ENCODE peak calls at places on chromosomes 4 and X, in six cellular contexts. V is K562, K is HCT116, U is NT2/D1, O is GM12878, D is H1. M is an unnamed sample. For H3K4me1, the result is how much of the 10 kb centered on the place peaks cover.

GRCh38 chr4:82429728-82430192 is 502 bp downstream of the HNRNPDL start:
- DNase-seq in V (no peak), K (no peak), U (no peak), O (no peak), D (no peak), M (no peak)

GRCh38 chr4:122673252-122673651 is 52.4 kb upstream of the IL21 start:
- DNase-seq in V (no peak), K (no peak), U (no peak), O (no peak), D (no peak), M (no peak)

GRCh38 chr4:144667500-144667899 is 21.5 kb downstream of the HHIP start:
- DNase-seq in V (no peak), K (no peak), U (no peak), O (no peak), D (no peak), M (no peak)

GRCh38 chr4:95898226-95898625 is 58.3 kb downstream of the PDHA2 start:
- DNase-seq in V (no peak), K (no peak), U (no peak), O (no peak), D (no peak), M (no peak)

GRCh38 chr4:51895816-51896408 is 53.0 kb downstream of the DCUN1D4 start:
- DNase-seq in V (peak), K (peak), U (peak), O (peak), D (peak), M (peak)

GRCh38 chrX:2710041-2710471 is 19.0 kb downstream of the CD99 start:
- DNase-seq in V (no peak), K (peak), U (no peak), O (no peak), D (no peak), M (no peak)

GRCh38 chr4:6910340-6910959 is 824 bp downstream of the TBC1D14 start:
- DNase-seq in V (peak), K (no peak), U (no peak), O (no peak), D (no peak), M (no peak)

GRCh38 chr4:86976801-86977485 is 42.1 kb downstream of the AFF1 start:
- DNase-seq in V (no peak), K (no peak), U (no peak), O (no peak), D (no peak), M (no peak)

GRCh38 chrX:129233791-129234190 is 289.5 kb downstream of the SMARCA1 start:
- DNase-seq in V (no peak), K (no peak), U (no peak), O (no peak), D (no peak), M (no peak)

GRCh38 chr4:122746485-122746965 is 14.0 kb downstream of the BBS12 start:
- DNase-seq in V (no peak), K (no peak), U (no peak), O (no peak), D (no peak), M (no peak)

GRCh38 chr4:88953400-88953799 is 103.6 kb downstream of the FAM13A start:
- DNase-seq in V (no peak), K (no peak), U (no peak), O (peak), D (no peak), M (no peak)

GRCh38 chr4:21490682-21491081 is 457.9 kb downstream of the KCNIP4 start:
- DNase-seq in V (no peak), K (no peak), U (no peak), O (no peak), D (no peak), M (no peak)

GRCh38 chr4:856468-856901 is 30.6 kb upstream of the CPLX1 start:
- DNase-seq in V (no peak), K (no peak), U (no peak), O (no peak), D (no peak), M (no peak)

GRCh38 chrX:130769835-130770234 is 133.2 kb downstream of the ENOX2 start:
- DNase-seq in V (no peak), K (no peak), U (no peak), O (no peak), D (no peak), M (no peak)

GRCh38 chr4:7128234-7128633 is 60.4 kb upstream of the GRPEL1 start:
- DNase-seq in V (no peak), K (no peak), U (no peak), O (no peak), D (no peak), M (no peak)

GRCh38 chr4:17517664-17518063 is 2.7 kb downstream of the CLRN2 start:
- DNase-seq in V (no peak), K (no peak), U (peak), O (no peak), D (no peak), M (no peak)

GRCh38 chr4:44985938-44986337 is 259.6 kb upstream of the GNPDA2 start:
- DNase-seq in V (no peak), K (no peak), U (no peak), O (no peak), D (no peak), M (no peak)

GRCh38 chrX:39840141-39841126 is 257.3 kb downstream of the BCOR start:
- DNase-seq in V (no peak), K (no peak), U (no peak), O (no peak), D (no peak), M (no peak)

GRCh38 chr4:48490012-48490679 is at the start of gene ZAR1:
- DNase-seq in V (no peak), K (no peak), U (no peak), O (no peak), D (no peak), M (no peak)

GRCh38 chrX:10071451-10072163 is 85.2 kb upstream of the CLCN4 start:
- DNase-seq in V (no peak), K (no peak), U (no peak), O (no peak), D (no peak), M (no peak)

GRCh38 chr4:128863314-128864075 is 54.0 kb downstream of the JADE1 start:
- DNase-seq in V (peak), K (peak), U (peak), O (no peak), D (peak), M (peak)

GRCh38 chrX:142613403-142613802 is 408.3 kb upstream of the MAGEC2 start:
- DNase-seq in V (no peak), K (no peak), U (no peak), O (no peak), D (no peak), M (no peak)

GRCh38 chr4:107034982-107035710 is 967 bp downstream of the DKK2 start:
- DNase-seq in V (no peak), K (no peak), U (no peak), O (no peak), D (no peak), M (no peak)

GRCh38 chrX:130172127-130172834 is 519 bp downstream of the RAB33A start:
- DNase-seq in V (no peak), K (no peak), U (no peak), O (no peak), D (peak), M (no peak)

GRCh38 chr4:151990201-151990600 is 229.4 kb upstream of the GATB start:
- DNase-seq in V (no peak), K (peak), U (no peak), O (no peak), D (no peak), M (no peak)

GRCh38 chr4:146981651-146982050 is 36.0 kb upstream of the TTC29 start:
- DNase-seq in V (no peak), K (no peak), U (no peak), O (no peak), D (no peak), M (no peak)

GRCh38 chr4:21290562-21290961 is 590.3 kb downstream of the PACRGL start:
- DNase-seq in V (no peak), K (no peak), U (no peak), O (no peak), D (no peak), M (no peak)

GRCh38 chr4:48755287-48755686 is 24.8 kb downstream of the FRYL start:
- DNase-seq in V (no peak), K (no peak), U (no peak), O (no peak), D (no peak), M (no peak)

GRCh38 chr4:118811008-118811764 is 24.7 kb downstream of the SEC24D start:
- DNase-seq in V (no peak), K (no peak), U (no peak), O (no peak), D (no peak), M (no peak)

GRCh38 chrX:1521459-1521956 is 15.5 kb downstream of the P2RY8 start:
- DNase-seq in V (no peak), K (no peak), U (peak), O (peak), D (peak), M (peak)

GRCh38 chr4:121555315-121556107 is 141.3 kb downstream of the ANXA5 start:
- DNase-seq in V (no peak), K (no peak), U (no peak), O (no peak), D (no peak), M (no peak)

GRCh38 chr4:138450546-138450945 is 208.4 kb upstream of the SLC7A11 start:
- DNase-seq in V (no peak), K (no peak), U (no peak), O (no peak), D (no peak), M (no peak)

GRCh38 chr4:96483308-96484030 is 643.6 kb downstream of the PDHA2 start:
- DNase-seq in V (no peak), K (peak), U (peak), O (no peak), D (no peak), M (no peak)

GRCh38 chr4:54237770-54238169 is 8.7 kb downstream of the PDGFRA start:
- DNase-seq in V (no peak), K (no peak), U (no peak), O (no peak), D (no peak), M (no peak)

DNA sequence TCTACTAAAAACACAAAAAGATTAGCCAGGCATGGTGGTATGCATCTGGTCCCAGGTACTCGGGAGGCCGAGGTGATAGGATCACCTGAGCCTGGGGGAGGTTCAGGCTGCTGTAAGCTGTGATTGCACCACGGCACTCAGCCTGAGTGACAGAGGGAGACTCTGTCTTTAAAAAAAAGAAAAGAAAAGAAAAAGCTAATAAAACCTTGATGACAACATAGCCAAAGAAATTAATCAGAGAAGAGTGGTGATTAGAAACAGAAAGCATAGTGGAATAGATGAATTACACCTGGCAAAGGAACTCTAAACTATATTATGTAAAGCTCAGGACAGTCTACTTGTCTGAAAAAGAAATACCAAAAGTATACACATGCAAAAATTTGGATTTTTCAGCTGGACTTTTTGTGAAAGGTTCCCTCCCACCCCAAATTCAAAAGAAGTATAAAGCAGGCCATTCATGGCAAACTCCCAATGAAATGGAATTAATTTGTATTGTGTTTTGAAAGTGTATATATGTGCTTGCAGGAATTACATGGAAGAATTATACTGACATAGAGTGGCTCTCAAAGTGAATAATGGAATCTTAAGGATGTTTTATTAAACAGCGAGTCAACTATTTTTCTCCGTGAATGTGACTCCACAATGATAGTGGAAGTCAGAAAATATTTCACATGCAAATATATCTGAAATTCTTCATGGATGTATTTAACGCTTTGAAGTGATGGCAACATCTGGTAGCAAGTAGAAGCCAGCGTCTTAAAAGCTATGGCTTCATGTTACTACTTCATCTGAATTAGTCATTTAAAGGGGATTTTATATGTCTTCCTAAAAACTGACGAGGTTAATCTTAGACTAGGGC is 22.1 kb downstream of the PLS3 start:
- DNase-seq in V (no peak), K (no peak), U (no peak), O (no peak), D (no peak), M (no peak)
- H3K4me1 ChIP-seq in V (under half), K (under half), U (under half), O (under half), D (under half), M (under half)

GRCh38 chr4:2469192-2469984 is 482 bp downstream of the RNF4 start:
- DNase-seq in V (peak), K (no peak), U (no peak), O (no peak), D (no peak), M (no peak)
- TF ChIP-seq ZNF274 in V (no peak), K (no peak), U (no peak), O (no peak), D (no peak), M (no peak)

GRCh38 chr4:2799444-2799911 is 6.6 kb downstream of the SH3BP2 start:
- DNase-seq in V (no peak), K (no peak), U (no peak), O (no peak), D (no peak), M (no peak)

GRCh38 chr4:2797188-2797544 is 4.3 kb downstream of the SH3BP2 start:
- DNase-seq in V (no peak), K (no peak), U (no peak), O (no peak), D (no peak), M (no peak)

GRCh38 chr4:2796261-2797187 is 3.6 kb downstream of the SH3BP2 start:
- DNase-seq in V (no peak), K (no peak), U (no peak), O (no peak), D (no peak), M (no peak)

GRCh38 chr4:2798399-2799301 is 5.8 kb downstream of the SH3BP2 start:
- DNase-seq in V (peak), K (no peak), U (no peak), O (no peak), D (no peak), M (no peak)

GRCh38 chr4:2797545-2798305 is 4.8 kb downstream of the SH3BP2 start:
- DNase-seq in V (no peak), K (no peak), U (no peak), O (no peak), D (no peak), M (no peak)
- H3K4me1 ChIP-seq in V (under half), K (half or more), U (under half), O (half or more), D (under half), M (half or more)

GRCh38 chr4:158314756-158315487 is 104.6 kb downstream of the TMEM144 start:
- DNase-seq in V (no peak), K (no peak), U (no peak), O (no peak), D (no peak), M (no peak)
- TF ChIP-seq ZNF274 in V (no peak), K (no peak), U (no peak), O (no peak), D (no peak), M (no peak)

GRCh38 chr4:67570537-67570936 is 12.0 kb downstream of the STAP1 start:
- DNase-seq in V (no peak), K (no peak), U (no peak), O (no peak), D (no peak), M (no peak)
- H3K4me1 ChIP-seq in V (under half), K (under half), U (under half), O (under half), D (under half), M (under half)

DNA sequence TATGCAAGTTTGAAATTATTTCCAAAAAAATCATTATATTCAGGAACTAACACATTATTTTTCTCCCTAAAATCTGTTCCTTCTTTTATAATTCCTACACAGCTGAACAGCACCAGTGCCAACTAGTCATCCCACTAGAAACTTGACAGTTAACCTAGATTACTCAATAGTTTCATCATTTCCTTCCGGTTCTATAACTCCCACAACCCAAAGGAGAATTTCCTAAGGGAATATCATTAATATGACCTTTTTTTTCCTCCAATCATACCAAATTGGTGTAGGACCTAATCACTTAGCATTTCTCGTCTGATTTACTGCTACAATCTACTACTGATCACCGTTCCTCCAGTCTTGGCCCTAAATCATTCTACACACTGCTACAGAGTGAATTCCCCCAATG is 45.9 kb downstream of the WDFY3 start:
- DNase-seq in V (no peak), K (no peak), U (no peak), O (no peak), D (no peak), M (no peak)
- TF ChIP-seq ZNF274 in V (no peak), K (no peak), U (no peak), O (no peak), D (no peak), M (no peak)

DNA sequence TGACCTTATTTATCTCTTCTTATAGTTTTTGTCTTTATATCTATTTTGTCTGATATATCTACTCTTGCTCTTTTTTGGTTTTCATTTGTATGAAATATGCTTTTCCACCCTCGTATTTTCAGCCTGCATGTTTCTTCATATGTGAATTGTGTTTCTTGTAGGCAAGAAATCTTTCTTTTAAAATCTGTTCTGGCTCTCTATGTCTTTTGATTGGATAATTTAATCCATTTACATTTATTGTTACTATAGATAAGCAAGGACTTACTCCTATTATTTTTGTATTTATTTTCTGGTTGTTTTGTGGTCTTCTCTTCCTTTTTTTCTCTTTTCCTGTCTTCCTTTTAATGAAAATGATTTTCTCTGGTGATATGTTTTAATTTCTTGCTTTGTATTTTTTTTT is 403.1 kb downstream of the DCAF12L2 start:
- DNase-seq in V (no peak), K (no peak), U (no peak), O (no peak), D (no peak), M (no peak)
- H3K4me1 ChIP-seq in V (under half), K (under half), U (under half), O (under half), D (under half), M (under half)

GRCh38 chr4:123924536-123924935 is 527.9 kb downstream of the SPRY1 start:
- DNase-seq in V (no peak), K (no peak), U (no peak), O (no peak), D (no peak), M (no peak)
- TF ChIP-seq ZNF274 in V (no peak), K (no peak), U (no peak), O (no peak), D (no peak), M (no peak)

M was measured in HepG2.